ENCODE peak calls at places on chromosomes 1 and 21, in seven cellular contexts. A, U, S, K, Q, O and P are unnamed samples.

GRCh38 chr1:235990376-235990795 is 74.5 kb downstream of the NID1 start:
- DNase-seq in O (no peak), Q (no peak), K (no peak), S (peak), U (no peak), A (no peak), P (no peak)

GRCh38 chr1:22922640-22923039 is 50.0 kb downstream of the LACTBL1 start:
- DNase-seq in A (peak), S (no peak), U (peak), O (no peak), Q (no peak), K (no peak), P (no peak)

GRCh38 chr1:94620345-94621031 is 78.9 kb upstream of the F3 start:
- DNase-seq in Q (no peak), A (peak), O (no peak), S (no peak), U (no peak), K (no peak), P (no peak)

GRCh38 chr1:20867062-20867461 is 80.0 kb upstream of the HP1BP3 start:
- DNase-seq in K (no peak), U (no peak), S (no peak), O (no peak), Q (no peak), A (no peak), P (no peak)

GRCh38 chr1:41920658-41921057 is 1.9 kb upstream of the HIVEP3 start:
- DNase-seq in Q (no peak), S (peak), K (no peak), A (peak), O (no peak), U (no peak), P (no peak)

GRCh38 chr1:159180516-159180915 is 9.1 kb downstream of the CADM3 start:
- DNase-seq in O (no peak), A (no peak), K (no peak), Q (no peak), S (no peak), U (no peak), P (no peak)

GRCh38 chr21:33944185-33944763 is 28.7 kb upstream of the ATP5PO start:
- DNase-seq in S (no peak), Q (no peak), K (no peak), A (no peak), O (no peak), U (no peak), P (no peak)

GRCh38 chr1:11188381-11188780 is 774 bp upstream of the ANGPTL7 start:
- DNase-seq in O (no peak), U (no peak), A (no peak), S (no peak), K (no peak), Q (no peak), P (no peak)

GRCh38 chr1:181104790-181105133 is 16.3 kb downstream of the IER5 start:
- DNase-seq in U (peak), A (no peak), O (no peak), K (peak), S (no peak), Q (peak), P (peak)

GRCh38 chr1:68116643-68117235 is 66.3 kb upstream of the DIRAS3 start:
- DNase-seq in O (peak), K (peak), Q (peak), A (peak), S (peak), U (no peak), P (no peak)

GRCh38 chr1:3777647-3778589 is 5.4 kb downstream of the SMIM1 start:
- DNase-seq in A (no peak), Q (no peak), U (peak), S (no peak), O (no peak), K (no peak), P (no peak)

GRCh38 chr1:38071530-38072266 is 25.1 kb upstream of the POU3F1 start:
- DNase-seq in K (peak), S (peak), O (no peak), Q (peak), U (no peak), A (peak), P (no peak)

GRCh38 chr1:244834596-244835275 is 722 bp upstream of the COX20 start:
- DNase-seq in K (peak), U (no peak), O (peak), S (peak), A (peak), Q (peak), P (peak)

GRCh38 chr1:46181343-46182260 is 5.3 kb upstream of the P3R3URF start:
- DNase-seq in A (peak), U (no peak), Q (no peak), S (peak), O (no peak), K (no peak), P (no peak)

GRCh38 chr1:197915797-197916686 is 1.1 kb upstream of the LHX9 start:
- DNase-seq in S (peak), A (peak), K (no peak), Q (peak), O (peak), U (peak), P (no peak)

GRCh38 chr1:74819062-74819461 is 86.1 kb downstream of the TYW3 start:
- DNase-seq in A (no peak), Q (no peak), K (no peak), U (no peak), O (no peak), S (peak), P (no peak)

GRCh38 chr1:18188820-18189517 is 81.4 kb downstream of the IGSF21 start:
- DNase-seq in O (no peak), S (no peak), K (no peak), A (no peak), Q (no peak), U (no peak), P (no peak)

GRCh38 chr21:15401331-15401730 is 328.5 kb upstream of the USP25 start:
- DNase-seq in Q (no peak), K (no peak), U (no peak), A (no peak), O (no peak), S (no peak), P (no peak)

GRCh38 chr1:16078925-16079656 is 5.6 kb upstream of the FAM131C start:
- DNase-seq in Q (peak), O (peak), S (peak), K (peak), U (peak), A (peak), P (peak)

GRCh38 chr1:22903113-22903512 is 69.6 kb downstream of the LACTBL1 start:
- DNase-seq in O (no peak), S (peak), Q (no peak), K (no peak), A (peak), U (no peak), P (no peak)

GRCh38 chr1:150981177-150981804 is 801 bp upstream of the ANXA9 start:
- DNase-seq in S (no peak), O (peak), A (peak), Q (peak), K (no peak), U (no peak), P (no peak)

GRCh38 chr1:31725777-31726535 is 22.1 kb upstream of the COL16A1 start:
- DNase-seq in S (no peak), K (no peak), Q (no peak), O (no peak), A (no peak), U (no peak), P (no peak)

GRCh38 chr1:115980998-115981993 is 5.0 kb downstream of the SLC22A15 start:
- DNase-seq in K (peak), O (peak), A (peak), Q (peak), U (no peak), S (peak), P (no peak)

GRCh38 chr1:231200417-231201031 is 38.7 kb downstream of the TRIM67 start:
- DNase-seq in A (peak), O (no peak), U (no peak), Q (no peak), K (no peak), S (peak), P (no peak)

GRCh38 chr21:31459457-31459856 is 115.4 kb upstream of the TIAM1 start:
- DNase-seq in O (no peak), U (no peak), A (no peak), K (no peak), Q (peak), S (no peak), P (no peak)

GRCh38 chr1:56992318-56993136 is 26.7 kb upstream of the C8B start:
- DNase-seq in Q (no peak), K (no peak), S (no peak), O (no peak), U (no peak), A (no peak), P (no peak)

GRCh38 chr1:2198571-2198970 is 4.0 kb upstream of the FAAP20 start:
- DNase-seq in S (no peak), A (peak), K (no peak), U (no peak), Q (no peak), O (peak), P (no peak)

GRCh38 chr1:42740756-42741580 is 932 bp upstream of the CLDN19 start:
- DNase-seq in O (no peak), A (no peak), Q (peak), K (no peak), U (no peak), S (no peak), P (no peak)

GRCh38 chr1:82775402-82776000 is 974.8 kb downstream of the ADGRL2 start:
- DNase-seq in U (no peak), A (peak), O (peak), S (no peak), K (peak), Q (peak), P (no peak)

GRCh38 chr1:75131593-75132420 is 2.4 kb upstream of the LHX8 start:
- DNase-seq in U (no peak), S (no peak), O (no peak), K (no peak), Q (peak), A (no peak), P (no peak)

GRCh38 chr1:206655471-206655882 is 20.1 kb downstream of the DYRK3 start:
- DNase-seq in O (peak), A (no peak), K (no peak), S (no peak), Q (no peak), U (no peak), P (no peak)

GRCh38 chr1:159900086-159900680 is at the start of gene CFAP45:
- DNase-seq in U (peak), A (peak), Q (peak), O (peak), S (no peak), K (peak), P (peak)

GRCh38 chr21:33403128-33403785 is at the start of gene IFNGR2:
- DNase-seq in K (peak), Q (peak), A (peak), S (no peak), O (peak), U (peak), P (no peak)

GRCh38 chr21:39082656-39083376 is 100.4 kb downstream of the PSMG1 start:
- DNase-seq in Q (peak), K (no peak), U (no peak), O (peak), S (no peak), A (peak), P (no peak)

GRCh38 chr1:21924503-21925005 is 12.6 kb downstream of the HSPG2 start:
- DNase-seq in U (peak), O (no peak), S (no peak), K (no peak), A (no peak), Q (no peak), P (no peak)

GRCh38 chr1:19776933-19777332 is 22.8 kb downstream of the TMCO4 start:
- DNase-seq in K (no peak), A (no peak), O (no peak), Q (no peak), S (no peak), U (no peak), P (no peak)

DNA sequence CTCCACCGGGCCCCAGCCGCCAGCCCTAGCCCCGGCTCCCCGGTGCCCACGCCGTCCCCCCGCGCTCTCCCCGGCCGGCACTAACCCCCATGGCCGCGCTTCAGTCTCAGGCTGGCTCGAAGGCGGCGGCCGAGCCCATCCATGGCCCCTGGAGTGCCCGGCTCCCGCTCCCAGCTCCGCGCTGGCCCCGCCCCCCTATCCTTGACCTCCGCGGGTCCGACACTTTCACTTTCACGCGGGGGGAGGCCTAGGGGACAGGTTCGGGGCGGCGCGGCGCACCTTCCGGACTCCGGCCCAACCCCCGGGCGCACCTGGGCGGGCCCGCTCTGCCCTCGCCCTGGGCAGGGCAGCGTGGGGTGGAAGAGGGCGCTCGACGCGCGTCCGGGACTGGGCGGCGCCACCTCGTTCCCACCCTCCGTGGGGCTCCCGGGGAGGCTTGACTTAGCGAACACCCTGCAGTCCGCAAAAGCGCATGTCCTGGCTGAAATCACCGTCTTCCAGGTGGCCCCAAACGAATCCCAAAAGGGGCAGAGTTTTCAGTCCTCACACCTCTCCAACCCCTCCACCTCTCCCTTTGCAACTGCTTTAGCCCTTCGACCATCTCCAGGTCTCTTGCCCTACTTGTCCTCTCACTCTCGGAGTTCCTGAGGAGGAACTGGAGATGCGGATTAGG is 3.9 kb upstream of the DENND2D start:
- DNase-seq in O (peak), K (peak), A (no peak), U (peak), S (no peak), Q (no peak), P (no peak)
- TF ChIP-seq CTCF in O (no peak), K (no peak), A (no peak), U (no peak), S (no peak), Q (no peak), P (no peak)

DNA sequence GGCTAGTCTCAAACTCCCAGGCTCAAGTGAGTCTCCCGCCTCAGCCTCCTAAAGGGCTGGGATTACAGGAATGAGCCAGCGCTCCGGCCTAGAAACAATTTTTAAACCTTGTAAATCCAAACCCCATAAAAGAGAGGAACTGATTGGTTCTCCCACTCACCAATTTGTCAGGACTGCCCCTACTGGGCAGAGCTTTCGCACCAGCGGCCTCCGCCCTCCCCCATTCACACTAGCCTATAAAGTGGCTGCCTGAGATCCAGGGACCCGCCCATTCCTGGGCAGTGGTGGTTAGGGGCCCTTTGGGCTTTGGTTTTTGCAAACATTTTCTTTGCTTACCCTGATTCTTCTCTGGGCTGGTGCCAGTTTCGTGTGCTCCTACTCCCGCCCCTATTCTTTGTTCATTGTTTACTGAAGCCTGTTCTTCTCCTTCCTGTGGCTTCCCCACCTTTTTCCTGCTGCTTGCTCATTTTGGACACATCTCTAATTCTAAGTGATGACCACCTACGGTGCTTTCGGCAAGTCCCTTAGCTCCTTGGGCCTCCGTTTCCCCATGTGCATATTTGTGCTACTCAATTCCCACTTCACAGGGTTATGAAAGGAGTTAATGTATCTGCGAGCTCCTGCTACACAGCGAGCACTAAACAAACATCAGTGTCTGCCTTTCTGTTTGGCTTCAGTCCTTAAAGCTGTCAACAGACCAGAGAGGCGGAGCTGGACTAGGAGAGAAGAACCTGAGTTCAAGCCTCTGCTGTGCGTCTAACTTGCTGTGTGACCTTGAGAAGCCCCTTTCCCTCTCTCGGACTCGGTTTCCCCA is 39.8 kb upstream of the CLIC4 start:
- DNase-seq in A (peak), U (peak), Q (peak), O (peak), S (no peak), K (peak), P (peak)
- TF ChIP-seq CTCF in A (no peak), U (no peak), Q (no peak), O (no peak), S (peak), K (no peak), P (no peak)

DNA sequence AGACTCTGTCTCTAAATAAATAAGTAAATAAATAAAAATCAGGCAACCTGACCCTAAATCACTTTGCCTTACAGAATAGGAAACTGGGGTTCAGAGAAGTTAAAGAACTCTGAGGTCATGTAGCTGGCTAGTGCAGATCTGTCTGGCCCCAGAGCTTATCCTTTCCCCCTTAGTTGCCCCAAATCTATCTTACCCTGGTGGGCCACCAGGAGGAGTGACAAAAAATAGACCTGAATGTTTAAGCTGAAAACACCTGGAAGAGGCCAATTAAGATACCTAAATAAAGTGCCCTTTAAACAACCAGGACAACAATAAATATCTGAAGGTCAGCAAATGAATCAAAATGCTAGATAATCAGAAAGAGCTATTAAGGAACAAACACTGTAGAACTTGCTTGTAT is 59.7 kb downstream of the TEX35 start:
- DNase-seq in Q (peak), S (no peak), U (no peak), K (no peak), O (no peak), A (no peak), P (no peak)
- TF ChIP-seq CTCF in Q (peak), S (peak), U (no peak), K (no peak), O (no peak), A (no peak), P (peak)

GRCh38 chr1:147673816-147674215 is 3.5 kb upstream of the ACP6 start:
- DNase-seq in A (no peak), O (no peak), S (no peak), K (no peak), U (no peak), Q (no peak), P (no peak)

GRCh38 chr1:147673401-147673800 is 3.1 kb upstream of the ACP6 start:
- DNase-seq in K (no peak), S (no peak), O (no peak), A (no peak), Q (no peak), U (no peak), P (no peak)

GRCh38 chr1:147676306-147677085 is 6.2 kb upstream of the ACP6 start:
- DNase-seq in K (no peak), U (no peak), Q (no peak), A (peak), O (no peak), S (peak), P (no peak)
- TF ChIP-seq CTCF in K (no peak), U (no peak), Q (no peak), A (no peak), O (no peak), S (no peak), P (no peak)

DNA sequence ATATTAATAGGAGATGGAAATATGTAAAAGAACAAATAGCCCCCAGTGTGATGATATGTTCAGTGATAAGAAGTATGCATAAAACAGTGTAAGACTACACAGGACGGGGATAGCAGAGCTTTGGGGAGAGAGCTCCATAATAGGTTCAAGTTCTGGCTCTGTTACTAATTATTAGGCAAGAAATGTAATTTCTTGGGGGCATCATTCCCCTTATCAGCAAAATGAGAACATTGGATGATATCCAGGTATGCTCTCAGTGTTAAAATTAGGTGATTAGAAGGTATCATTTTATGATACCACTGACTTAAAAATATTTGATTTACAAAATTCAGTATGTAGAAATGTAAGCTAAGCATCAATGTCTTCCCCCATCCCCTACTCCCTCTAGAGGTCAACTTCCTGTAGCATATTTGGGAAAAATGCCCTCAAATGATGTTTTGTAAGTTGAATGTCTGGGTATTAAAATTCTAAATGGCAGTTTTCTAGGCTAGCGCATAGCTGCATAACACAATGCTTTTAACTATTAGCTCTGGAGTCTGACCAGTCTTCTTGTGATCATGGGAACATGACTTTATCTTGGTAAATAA is 585.7 kb upstream of the CAMK1G start:
- DNase-seq in O (no peak), Q (peak), A (no peak), U (no peak), S (peak), K (peak), P (no peak)
- TF ChIP-seq CTCF in O (no peak), Q (peak), A (peak), U (no peak), S (peak), K (no peak), P (peak)

DNA sequence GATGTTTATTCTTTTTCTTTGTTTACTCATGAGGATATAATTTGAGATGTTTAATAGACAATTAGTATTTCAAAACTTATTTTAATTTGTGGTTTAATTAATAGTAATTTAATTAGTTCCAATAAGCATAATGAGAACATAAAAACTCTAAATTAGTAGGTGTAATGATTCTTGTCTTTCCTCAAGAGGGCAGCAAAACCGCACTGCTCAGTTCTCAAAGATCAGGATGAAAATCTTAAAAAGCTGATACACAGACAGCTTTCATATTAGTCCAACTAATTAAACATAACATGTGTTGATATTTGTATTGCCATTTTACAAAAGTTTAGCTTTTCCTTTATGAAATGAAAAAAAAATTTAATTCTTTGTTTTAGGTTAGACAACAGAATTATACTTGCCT is 106.7 kb upstream of the C21orf91 start:
- DNase-seq in A (no peak), S (peak), O (no peak), Q (peak), K (peak), U (no peak), P (no peak)
- TF ChIP-seq CTCF in A (peak), S (peak), O (no peak), Q (peak), K (peak), U (peak), P (peak)